ENCODE peak calls at places on chromosomes 12 and 14, in ten cellular contexts. N, R, I, Z, V, Y, T, X, P and E are unnamed samples.

GRCh38 chr14:65637780-65638179 is 225.2 kb downstream of the FUT8 start:
- DNase-seq in N (no peak), R (no peak), I (peak), Z (no peak), V (peak), Y (no peak), T (peak), X (peak), P (no peak), E (no peak)

GRCh38 chr14:74401504-74402241 is 24.3 kb downstream of the SYNDIG1L start:
- DNase-seq in N (no peak), R (peak), I (no peak), Z (peak), V (no peak), Y (peak), T (no peak), X (peak), P (no peak), E (peak)

GRCh38 chr12:121295123-121295745 is 1.3 kb downstream of the CAMKK2 start:
- DNase-seq in N (no peak), R (peak), I (no peak), Z (no peak), V (no peak), Y (no peak), T (no peak), X (no peak), P (peak), E (peak)

GRCh38 chr14:73461478-73462077 is 3.2 kb upstream of the NUMB start:
- DNase-seq in N (no peak), R (no peak), I (no peak), Z (no peak), V (no peak), Y (no peak), T (no peak), X (no peak), P (no peak), E (no peak)

GRCh38 chr12:69985656-69986055 is 160.6 kb downstream of the MYRFL start:
- DNase-seq in N (peak), R (no peak), I (no peak), Z (no peak), V (no peak), Y (no peak), T (no peak), X (no peak), P (no peak), E (peak)

GRCh38 chr14:101120636-101121398 is 217.3 kb upstream of the RTL1 start:
- DNase-seq in N (peak), R (no peak), I (no peak), Z (peak), V (no peak), Y (peak), T (peak), X (no peak), P (no peak), E (no peak)

GRCh38 chr14:94342334-94342934 is 19.3 kb upstream of the SERPINA6 start:
- DNase-seq in N (peak), R (peak), I (peak), Z (peak), V (peak), Y (peak), T (peak), X (peak), P (no peak), E (no peak)

GRCh38 chr14:102277874-102278630 is 26.9 kb downstream of the MOK start:
- DNase-seq in N (no peak), R (no peak), I (no peak), Z (no peak), V (no peak), Y (no peak), T (peak), X (no peak), P (no peak), E (peak)

GRCh38 chr12:59444932-59445331 is 150.9 kb upstream of the SLC16A7 start:
- DNase-seq in N (no peak), R (no peak), I (peak), Z (no peak), V (peak), Y (no peak), T (peak), X (peak), P (no peak), E (peak)

GRCh38 chr12:52148541-52149181 is 43.2 kb downstream of the KRT80 start:
- DNase-seq in N (peak), R (peak), I (no peak), Z (no peak), V (peak), Y (no peak), T (no peak), X (peak), P (no peak), E (no peak)

GRCh38 chr14:22623047-22623446 is 21.1 kb downstream of the OR6J1 start:
- DNase-seq in N (no peak), R (no peak), I (no peak), Z (no peak), V (no peak), Y (no peak), T (no peak), X (no peak), P (no peak), E (no peak)

DNA sequence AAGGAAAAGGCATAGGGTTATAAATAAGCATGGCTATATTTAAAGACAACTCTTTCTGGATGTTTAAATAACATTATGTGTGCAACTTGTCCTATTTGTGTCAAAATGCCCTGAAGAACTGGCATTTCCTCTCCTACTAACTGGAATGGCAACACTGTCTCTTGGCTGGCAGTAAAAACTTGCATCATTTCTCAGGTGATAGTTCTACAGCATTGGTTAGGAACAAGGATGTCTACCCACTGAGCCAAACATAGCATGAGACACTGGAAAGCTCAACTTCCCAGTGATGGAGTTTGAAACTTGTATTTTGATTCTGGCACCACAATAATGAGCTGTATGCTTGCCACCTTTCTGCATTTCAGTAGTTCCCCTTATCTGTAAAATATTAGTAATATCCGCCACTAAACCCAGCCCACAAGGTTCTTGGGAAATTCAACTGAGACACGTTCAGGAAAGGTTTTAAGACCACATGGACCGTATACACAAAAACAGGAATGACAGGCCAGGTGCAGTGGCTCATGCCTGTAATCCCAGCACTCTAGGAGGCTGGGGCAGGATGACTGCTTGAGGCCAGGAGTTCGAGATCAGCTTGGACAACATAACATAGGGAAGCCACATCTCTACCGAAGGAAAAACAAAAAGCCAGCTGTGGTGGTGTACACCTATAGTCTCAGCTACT is 5.1 kb downstream of the SLC38A2 start:
- DNase-seq in N (no peak), R (no peak), I (peak), Z (no peak), V (peak), Y (no peak), T (no peak), X (no peak), P (no peak), E (no peak)
- H3K27ac ChIP-seq in N (peak), R (peak), I (no peak), Z (peak), V (peak), Y (peak), T (peak), X (peak), P (no peak), E (no peak)

DNA sequence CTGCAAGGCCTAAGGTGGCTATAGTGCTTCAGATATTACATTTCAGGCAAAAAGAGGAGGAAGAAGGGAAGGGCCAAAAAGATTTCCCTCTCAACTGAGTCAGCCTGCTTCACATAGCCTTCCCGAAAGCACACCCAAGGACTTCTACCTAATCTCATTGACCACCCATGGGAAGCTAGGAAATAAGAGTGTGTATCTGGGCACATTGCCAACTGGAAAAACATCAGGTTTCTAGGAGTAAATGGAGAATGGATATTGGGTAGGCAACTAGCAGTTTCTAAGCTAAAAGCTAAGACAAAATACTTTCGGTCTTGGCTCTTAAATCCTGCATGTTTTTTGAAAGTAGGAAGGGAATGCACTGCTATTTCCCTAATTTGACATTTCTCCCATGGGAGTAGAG is 221.7 kb upstream of the GRIP1 start:
- DNase-seq in N (no peak), R (no peak), I (no peak), Z (no peak), V (no peak), Y (no peak), T (peak), X (no peak), P (no peak), E (no peak)
- H3K27ac ChIP-seq in N (no peak), R (no peak), I (no peak), Z (no peak), V (no peak), Y (no peak), T (no peak), X (no peak), P (no peak), E (no peak)

GRCh38 chr14:93085916-93086315 is 29.8 kb downstream of the ITPK1 start:
- DNase-seq in N (no peak), R (no peak), I (no peak), Z (no peak), V (peak), Y (no peak), T (peak), X (peak), P (peak), E (peak)
- H3K27ac ChIP-seq in N (no peak), R (no peak), I (peak), Z (peak), V (peak), Y (no peak), T (no peak), X (no peak), P (peak), E (peak)

GRCh38 chr12:6223545-6223944 is 23.3 kb downstream of the CD9 start:
- DNase-seq in N (no peak), R (no peak), I (no peak), Z (no peak), V (no peak), Y (no peak), T (no peak), X (no peak), P (no peak), E (no peak)
- H3K27ac ChIP-seq in N (peak), R (no peak), I (no peak), Z (peak), V (peak), Y (no peak), T (no peak), X (no peak), P (no peak), E (no peak)

GRCh38 chr12:8566525-8566924 is 25.8 kb upstream of the CLEC4E start:
- DNase-seq in N (no peak), R (no peak), I (no peak), Z (no peak), V (no peak), Y (no peak), T (no peak), X (no peak), P (no peak), E (no peak)
- H3K27ac ChIP-seq in N (no peak), R (no peak), I (no peak), Z (peak), V (no peak), Y (no peak), T (no peak), X (no peak), P (no peak), E (no peak)

GRCh38 chr12:92034083-92034482 is 111.6 kb downstream of the BTG1 start:
- DNase-seq in N (no peak), R (no peak), I (no peak), Z (no peak), V (peak), Y (no peak), T (no peak), X (no peak), P (no peak), E (no peak)

GRCh38 chr12:92030618-92031017 is 115.0 kb downstream of the BTG1 start:
- DNase-seq in N (no peak), R (peak), I (peak), Z (no peak), V (peak), Y (peak), T (peak), X (no peak), P (no peak), E (no peak)

GRCh38 chr12:92032965-92033364 is 112.7 kb downstream of the BTG1 start:
- DNase-seq in N (no peak), R (no peak), I (peak), Z (no peak), V (no peak), Y (no peak), T (no peak), X (no peak), P (no peak), E (no peak)

GRCh38 chr12:92029902-92030586 is 115.6 kb downstream of the BTG1 start:
- DNase-seq in N (no peak), R (no peak), I (no peak), Z (no peak), V (no peak), Y (no peak), T (no peak), X (no peak), P (no peak), E (no peak)

GRCh38 chr12:92032101-92032500 is 113.5 kb downstream of the BTG1 start:
- DNase-seq in N (no peak), R (no peak), I (no peak), Z (no peak), V (no peak), Y (no peak), T (no peak), X (no peak), P (no peak), E (no peak)
- H3K27ac ChIP-seq in N (peak), R (no peak), I (no peak), Z (peak), V (no peak), Y (no peak), T (no peak), X (no peak), P (no peak), E (no peak)

DNA sequence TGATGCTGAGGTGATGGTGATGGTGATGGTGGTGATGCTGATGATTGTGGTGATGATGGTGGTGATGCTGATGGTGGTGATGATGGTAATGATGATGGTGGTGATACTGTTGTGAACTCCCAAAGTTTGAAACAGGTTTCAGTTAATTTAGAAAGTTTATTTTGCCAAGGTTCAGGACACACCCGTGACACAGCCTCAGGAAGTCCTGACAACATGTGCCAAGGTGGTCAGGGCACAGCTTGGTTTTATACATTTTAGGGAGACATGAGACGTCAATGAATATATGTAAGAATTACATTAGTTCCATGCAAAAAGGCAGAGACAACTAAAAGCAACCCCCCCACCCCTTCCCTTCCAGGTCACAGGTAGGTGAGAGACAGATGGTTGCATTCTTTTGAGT is 112.8 kb upstream of the EVL start:
- DNase-seq in N (no peak), R (no peak), I (no peak), Z (no peak), V (no peak), Y (no peak), T (no peak), X (no peak), P (no peak), E (no peak)
- H3K27ac ChIP-seq in N (no peak), R (no peak), I (no peak), Z (no peak), V (no peak), Y (no peak), T (no peak), X (no peak), P (no peak), E (no peak)